ENCODE peak calls at places on chromosome 4, in five cellular contexts. Q is GM12864, H is fibroblast of mammary gland, S is left ventricle myocardium inferior, G is lower lobe of right lung. O is an unnamed sample.

GRCh38 chr4:83651846-83652245 is 115.9 kb downstream of the GPAT3 start:
- DNase-seq in Q (no peak), H (no peak), S (no peak), G (no peak), O (no peak)

GRCh38 chr4:176319704-176320339 is at the start of gene SPCS3:
- DNase-seq in Q (peak; percentile 74), H (peak; percentile 90), S (peak; percentile 97), G (peak; percentile 97), O (peak; percentile 60)

GRCh38 chr4:140718240-140718639 is 37.9 kb downstream of the TBC1D9 start:
- DNase-seq in Q (no peak), H (peak; percentile 75), S (no peak), G (no peak), O (no peak)

GRCh38 chr4:40731792-40732245 is 17.9 kb upstream of the NSUN7 start:
- DNase-seq in Q (no peak), H (no peak), S (peak; percentile 24), G (peak; percentile 59), O (no peak)

GRCh38 chr4:47122592-47123291 is 91.4 kb downstream of the GABRB1 start:
- DNase-seq in Q (peak; percentile 31), H (peak; percentile 72), S (no peak), G (no peak), O (no peak)

GRCh38 chr4:102827674-102828496 is 534 bp upstream of the UBE2D3 start:
- DNase-seq in Q (peak; percentile 100), H (peak; percentile 100), S (peak; percentile 99), G (peak; percentile 100), O (peak; percentile 100)

GRCh38 chr4:53987761-53988171 is 76.6 kb downstream of the CHIC2 start:
- DNase-seq in Q (no peak), H (peak; percentile 84), S (no peak), G (no peak), O (peak; percentile 36)

GRCh38 chr4:22336822-22337221 is 179.0 kb downstream of the ADGRA3 start:
- DNase-seq in Q (no peak), H (no peak), S (no peak), G (no peak), O (no peak)

GRCh38 chr4:140098481-140099132 is 55.4 kb downstream of the MAML3 start:
- DNase-seq in Q (no peak), H (peak; percentile 82), S (no peak), G (no peak), O (no peak)

GRCh38 chr4:139144161-139144859 is 32.7 kb downstream of the ELF2 start:
- DNase-seq in Q (no peak), H (peak; percentile 67), S (peak; percentile 33), G (peak; percentile 79), O (peak; percentile 26)

GRCh38 chr4:80619070-80619674 is 283.6 kb downstream of the CFAP299 start:
- DNase-seq in Q (no peak), H (peak; percentile 17), S (no peak), G (no peak), O (no peak)

GRCh38 chr4:90904018-90904417 is 776.8 kb downstream of the CCSER1 start:
- DNase-seq in Q (no peak), H (no peak), S (no peak), G (no peak), O (no peak)

GRCh38 chr4:122772311-122772710 is 39.8 kb downstream of the BBS12 start:
- DNase-seq in Q (no peak), H (peak; percentile 58), S (no peak), G (no peak), O (no peak)

GRCh38 chr4:168871686-168872085 is 138.4 kb downstream of the CBR4 start:
- DNase-seq in Q (no peak), H (no peak), S (no peak), G (no peak), O (no peak)

GRCh38 chr4:4762909-4763814 is 96.3 kb upstream of the MSX1 start:
- DNase-seq in Q (peak; percentile 92), H (peak; percentile 60), S (no peak), G (no peak), O (no peak)

GRCh38 chr4:83771113-83771705 is 235.3 kb downstream of the GPAT3 start:
- DNase-seq in Q (no peak), H (peak; percentile 54), S (peak; percentile 27), G (peak; percentile 43), O (peak; percentile 24)

GRCh38 chr4:3346146-3346545 is 53.3 kb downstream of the RGS12 start:
- DNase-seq in Q (peak; percentile 19), H (peak; percentile 85), S (no peak), G (no peak), O (peak; percentile 38)

DNA sequence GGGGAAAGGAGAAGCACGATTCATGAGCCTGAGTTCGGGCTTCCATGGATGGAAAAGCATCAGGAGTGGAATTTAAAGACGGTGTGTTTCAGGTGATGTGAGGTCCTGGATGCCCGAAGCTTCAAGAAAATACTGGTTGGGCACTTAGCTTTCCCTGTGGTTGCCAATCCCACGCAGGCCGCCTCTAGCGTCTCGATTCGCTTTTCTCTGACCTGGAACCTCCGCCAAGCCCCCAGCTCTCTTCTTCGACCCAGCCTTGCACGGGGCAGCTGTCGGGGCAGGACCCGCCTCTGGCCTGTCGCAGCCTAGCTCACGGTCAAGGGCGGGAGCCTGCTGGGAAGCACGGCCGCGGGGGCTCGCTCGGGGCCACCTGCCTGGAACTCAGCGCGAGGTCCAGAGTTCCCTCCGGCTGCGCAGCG is 308 bp upstream of the TLR2 start:
- DNase-seq in Q (no peak), H (no peak), S (no peak), G (no peak), O (no peak)
- H3K4me3 ChIP-seq in Q (peak overlapping the region; percentile 40), H (peak overlapping the region; percentile 52), S (peak overlapping the region; percentile 76), G (peak overlapping the region; percentile 71), O (peak overlapping the region; percentile 47)

DNA sequence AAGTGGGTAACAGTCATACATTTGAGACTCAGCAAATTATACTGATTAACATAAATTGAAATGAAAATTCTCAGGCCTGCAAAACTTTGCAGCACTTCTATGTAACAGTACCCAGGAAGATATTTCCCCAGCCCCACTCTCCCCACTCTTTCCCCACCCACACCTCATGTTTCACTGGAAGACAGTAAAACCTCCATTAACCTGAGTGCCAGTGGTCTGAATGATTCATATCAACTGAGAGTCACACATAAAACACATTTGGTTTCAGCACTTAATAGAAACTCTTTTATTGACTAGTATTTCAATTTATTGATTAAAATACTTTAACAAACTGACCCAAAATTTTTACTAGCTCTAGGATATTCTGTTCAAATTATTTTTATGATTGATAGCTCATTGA is 6.9 kb downstream of the CXCL6 start:
- DNase-seq in Q (no peak), H (peak; percentile 41), S (no peak), G (no peak), O (no peak)
- TF ChIP-seq CTCF in Q (no peak), H (no peak), S (no peak), G (no peak), O (no peak)

DNA sequence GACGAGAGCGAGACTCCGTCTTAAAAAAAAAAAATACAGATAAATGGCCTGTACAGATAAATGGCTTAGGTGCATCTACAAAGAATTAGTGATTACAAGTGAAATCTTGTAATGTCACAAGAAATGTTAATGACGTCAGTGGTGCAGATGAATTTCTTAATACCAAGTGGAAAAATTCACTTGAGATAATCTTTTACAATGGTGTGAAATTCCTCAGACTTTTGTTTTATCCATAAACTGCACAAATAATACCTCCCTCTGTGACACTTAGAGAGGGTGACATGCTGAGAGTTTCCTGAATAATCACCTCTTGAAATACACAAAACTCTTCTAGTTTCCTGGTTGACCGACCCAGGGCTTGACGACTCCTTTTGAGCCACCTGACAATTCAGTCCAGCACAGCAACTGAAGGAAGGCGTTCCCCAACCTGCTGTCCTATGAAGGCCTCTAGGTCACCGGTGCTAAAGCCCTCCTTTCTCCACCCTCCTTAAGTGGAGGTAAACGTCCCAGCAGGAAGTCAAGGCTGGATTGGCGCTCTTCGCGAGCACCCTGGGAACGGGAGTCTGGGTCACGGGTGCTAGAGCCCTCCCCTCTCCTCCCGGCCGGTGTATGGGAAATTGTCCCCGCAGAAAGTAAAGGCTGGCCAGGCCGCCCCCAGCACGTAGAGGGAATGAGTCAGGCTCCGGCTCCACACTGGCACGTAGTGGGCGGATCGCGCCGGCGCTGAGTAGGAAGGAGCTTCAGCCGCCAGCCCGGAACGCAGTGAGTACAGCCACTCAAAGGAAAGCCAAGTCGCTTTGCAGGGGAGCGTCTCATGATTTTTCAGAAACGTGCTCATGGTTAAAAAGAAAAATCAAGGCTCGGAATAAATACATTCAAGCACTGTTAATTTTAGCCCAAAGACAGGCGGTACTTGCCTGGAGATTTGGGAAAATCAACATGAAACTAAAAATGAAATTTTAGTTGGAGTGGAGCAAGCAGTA is at the start of gene TMEM144:
- DNase-seq in Q (no peak), H (peak; percentile 88), S (peak; percentile 91), G (peak; percentile 95), O (peak; percentile 28)
- H3K4me3 ChIP-seq in Q (peak within 1 kb of the TSS; percentile 36), H (peak within 1 kb of the TSS; percentile 61), S (peak within 1 kb of the TSS; percentile 62), G (peak within 1 kb of the TSS; percentile 49), O (peak within 1 kb of the TSS; percentile 44)

GRCh38 chr4:151801547-151802516 is 41.0 kb upstream of the GATB start:
- DNase-seq in Q (peak; percentile 12), H (peak; percentile 57), S (no peak), G (peak; percentile 48), O (no peak)
- TF ChIP-seq CTCF in Q (peak; percentile 92), H (peak; percentile 95), S (peak; percentile 77), G (peak; percentile 86), O (peak; percentile 74)

GRCh38 chr4:39529534-39529933 is 2.3 kb upstream of the UGDH start:
- DNase-seq in Q (no peak), H (no peak), S (no peak), G (no peak), O (no peak)
- H3K4me3 ChIP-seq in Q (no peak overlapping the region), H (no peak overlapping the region), S (no peak overlapping the region), G (no peak overlapping the region), O (no peak overlapping the region)

GRCh38 chr4:182924497-182924896 is 7.3 kb upstream of the DCTD start:
- DNase-seq in Q (no peak), H (no peak), S (no peak), G (no peak), O (no peak)

GRCh38 chr4:182925298-182925738 is 8.1 kb upstream of the DCTD start:
- DNase-seq in Q (peak; percentile 63), H (peak; percentile 62), S (peak; percentile 66), G (peak; percentile 75), O (no peak)

GRCh38 chr4:182929296-182929695 is 12.1 kb upstream of the DCTD start:
- DNase-seq in Q (no peak), H (peak; percentile 66), S (no peak), G (no peak), O (peak; percentile 90)

GRCh38 chr4:182927505-182927904 is 10.3 kb upstream of the DCTD start:
- DNase-seq in Q (no peak), H (no peak), S (no peak), G (no peak), O (no peak)

DNA sequence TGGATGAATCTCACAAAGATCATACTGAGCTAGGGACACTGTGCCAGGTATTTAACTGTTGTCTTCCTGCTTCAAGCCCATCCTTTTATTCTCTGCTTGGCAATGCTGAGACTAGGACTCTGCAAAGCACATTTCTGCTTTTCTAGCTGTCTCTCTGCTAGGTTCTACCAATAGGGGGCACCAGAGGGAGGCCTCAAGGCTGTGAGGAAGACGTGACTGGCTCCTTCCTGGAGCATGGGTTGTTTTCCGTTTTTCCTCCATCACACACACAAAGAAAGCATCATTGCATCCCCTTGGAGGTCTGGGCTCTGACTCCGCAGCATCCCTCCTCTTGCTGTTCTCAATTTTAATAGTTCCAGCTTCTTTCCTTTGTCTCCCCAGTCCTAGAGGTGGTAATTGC is 10.9 kb upstream of the DCTD start:
- DNase-seq in Q (no peak), H (no peak), S (no peak), G (no peak), O (no peak)
- TF ChIP-seq CTCF in Q (peak; percentile 49), H (peak; percentile 38), S (peak; percentile 33), G (no peak), O (peak; percentile 11)

O was measured in AG04449.